ENCODE peak calls at places on chromosome 11, in ten cellular contexts. A, H, Q, Y, D, Z, K, C, T and W are unnamed samples.

GRCh38 chr11:12680246-12680939 is 6.2 kb downstream of the TEAD1 start:
- DNase-seq in A (peak; percentile 84), H (peak; percentile 96), Q (peak; percentile 96), Y (peak; percentile 97), D (peak; percentile 90), Z (no peak), K (peak; percentile 91), C (peak; percentile 94), T (no peak), W (peak; percentile 95)

GRCh38 chr11:122155765-122156527 is 39.9 kb upstream of the BLID start:
- DNase-seq in A (peak; percentile 51), H (no peak), Q (no peak), Y (no peak), D (no peak), Z (no peak), K (no peak), C (peak; percentile 70), T (no peak), W (no peak)

GRCh38 chr11:8361206-8361605 is 97.5 kb upstream of the LMO1 start:
- DNase-seq in A (no peak), H (no peak), Q (no peak), Y (no peak), D (no peak), Z (no peak), K (no peak), C (no peak), T (no peak), W (no peak)

GRCh38 chr11:77311701-77312100 is 10.2 kb upstream of the GDPD4 start:
- DNase-seq in A (no peak), H (peak; percentile 40), Q (no peak), Y (no peak), D (no peak), Z (no peak), K (no peak), C (no peak), T (no peak), W (no peak)

GRCh38 chr11:100927579-100927978 is 202.0 kb downstream of the PGR start:
- DNase-seq in A (no peak), H (no peak), Q (peak; percentile 85), Y (peak; percentile 25), D (no peak), Z (no peak), K (no peak), C (peak; percentile 81), T (no peak), W (no peak)

GRCh38 chr11:22467248-22467647 is 129.1 kb downstream of the SLC17A6 start:
- DNase-seq in A (no peak), H (peak; percentile 77), Q (no peak), Y (no peak), D (no peak), Z (no peak), K (peak; percentile 54), C (no peak), T (no peak), W (no peak)

GRCh38 chr11:121341609-121342008 is 49.0 kb downstream of the SC5D start:
- DNase-seq in A (no peak), H (no peak), Q (no peak), Y (no peak), D (no peak), Z (no peak), K (no peak), C (no peak), T (no peak), W (no peak)

GRCh38 chr11:133951484-133952198 is 5.1 kb downstream of the IGSF9B start:
- DNase-seq in A (peak; percentile 25), H (peak; percentile 74), Q (peak; percentile 59), Y (peak; percentile 74), D (no peak), Z (no peak), K (peak; percentile 4), C (peak; percentile 44), T (no peak), W (no peak)

GRCh38 chr11:111450480-111451320 is 61.5 kb downstream of the BTG4 start:
- DNase-seq in A (no peak), H (no peak), Q (no peak), Y (no peak), D (no peak), Z (no peak), K (peak; percentile 48), C (peak; percentile 20), T (peak; percentile 100), W (peak; percentile 32)

GRCh38 chr11:3836903-3837302 is 3.9 kb downstream of the RHOG start:
- DNase-seq in A (no peak), H (no peak), Q (no peak), Y (no peak), D (no peak), Z (peak; percentile 39), K (no peak), C (no peak), T (peak; percentile 61), W (no peak)

GRCh38 chr11:15124528-15124927 is 9.8 kb downstream of the INSC start:
- DNase-seq in A (no peak), H (no peak), Q (peak; percentile 30), Y (no peak), D (no peak), Z (no peak), K (no peak), C (no peak), T (no peak), W (no peak)

GRCh38 chr11:130068546-130068985 is 1.1 kb upstream of the APLP2 start:
- DNase-seq in A (no peak), H (no peak), Q (peak; percentile 30), Y (peak; percentile 60), D (no peak), Z (no peak), K (no peak), C (no peak), T (no peak), W (no peak)

GRCh38 chr11:118872403-118872821 is 11.3 kb upstream of the CXCR5 start:
- DNase-seq in A (no peak), H (no peak), Q (no peak), Y (no peak), D (no peak), Z (no peak), K (no peak), C (no peak), T (no peak), W (no peak)

GRCh38 chr11:128688896-128689546 is 4.9 kb upstream of the FLI1 start:
- DNase-seq in A (no peak), H (no peak), Q (peak; percentile 28), Y (peak; percentile 37), D (no peak), Z (no peak), K (no peak), C (no peak), T (no peak), W (no peak)

GRCh38 chr11:128689586-128689945 is 4.3 kb upstream of the FLI1 start:
- DNase-seq in A (no peak), H (no peak), Q (peak; percentile 51), Y (peak; percentile 26), D (no peak), Z (no peak), K (no peak), C (no peak), T (no peak), W (no peak)

GRCh38 chr11:128689946-128690745 is 3.7 kb upstream of the FLI1 start:
- DNase-seq in A (no peak), H (peak; percentile 65), Q (peak; percentile 54), Y (peak; percentile 47), D (no peak), Z (no peak), K (no peak), C (no peak), T (no peak), W (no peak)

GRCh38 chr11:128691802-128692749 is 1.8 kb upstream of the FLI1 start:
- DNase-seq in A (no peak), H (peak; percentile 32), Q (peak; percentile 63), Y (peak; percentile 74), D (no peak), Z (no peak), K (no peak), C (no peak), T (no peak), W (no peak)

GRCh38 chr11:128690746-128691091 is 3.2 kb upstream of the FLI1 start:
- DNase-seq in A (no peak), H (peak; percentile 53), Q (peak; percentile 30), Y (peak; percentile 11), D (no peak), Z (no peak), K (no peak), C (no peak), T (no peak), W (no peak)
- H3K4me1 ChIP-seq in A (peaks cover 10% of the 10 kb centered on the region), H (peaks cover 14% of the 10 kb centered on the region), Q (peaks cover 46% of the 10 kb centered on the region), Y (peaks cover 60% of the 10 kb centered on the region), D (peaks cover 14% of the 10 kb centered on the region), Z (no peaks in the 10 kb centered on the region), K (peaks cover 5% of the 10 kb centered on the region), C (peaks cover 30% of the 10 kb centered on the region), T (peaks cover 23% of the 10 kb centered on the region), W (peaks cover 12% of the 10 kb centered on the region)

GRCh38 chr11:30092518-30092917 is 75.7 kb upstream of the KCNA4 start:
- DNase-seq in A (no peak), H (no peak), Q (no peak), Y (no peak), D (no peak), Z (no peak), K (no peak), C (no peak), T (no peak), W (no peak)

GRCh38 chr11:30091728-30092127 is 74.9 kb upstream of the KCNA4 start:
- DNase-seq in A (no peak), H (no peak), Q (no peak), Y (no peak), D (no peak), Z (no peak), K (no peak), C (no peak), T (no peak), W (no peak)

DNA sequence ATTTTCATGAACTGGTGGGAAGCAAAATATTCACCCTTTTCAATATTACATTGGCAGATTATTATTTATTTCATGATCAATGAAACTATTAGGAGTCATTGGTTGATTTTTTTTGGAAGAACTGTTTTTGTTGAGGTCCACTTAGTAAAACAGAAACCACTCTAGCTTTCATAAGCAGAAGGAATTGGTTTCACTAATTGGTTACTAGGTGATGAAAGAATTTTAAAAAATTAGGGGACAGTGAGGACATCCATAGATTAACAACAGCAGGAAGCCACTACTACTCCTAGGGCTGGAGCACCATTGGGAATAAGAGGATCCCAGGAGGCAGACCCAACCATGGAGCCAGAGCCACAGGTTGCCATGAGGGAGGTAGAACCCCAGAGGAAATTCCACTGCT is 74.4 kb upstream of the KCNA4 start:
- DNase-seq in A (no peak), H (no peak), Q (no peak), Y (no peak), D (no peak), Z (no peak), K (no peak), C (no peak), T (no peak), W (no peak)
- H3K4me2 ChIP-seq in A (no peak overlapping the region), H (no peak overlapping the region), Q (no peak overlapping the region), Y (no peak overlapping the region), D (no peak overlapping the region), Z (no peak overlapping the region), K (no peak overlapping the region), C (no peak overlapping the region), T (no peak overlapping the region), W (no peak overlapping the region)

GRCh38 chr11:6655790-6656580 is at the start of gene DCHS1:
- DNase-seq in A (no peak), H (peak; percentile 39), Q (peak; percentile 75), Y (peak; percentile 75), D (no peak), Z (peak; percentile 79), K (no peak), C (no peak), T (no peak), W (no peak)
- H3K4me1 ChIP-seq in A (no peaks in the 10 kb centered on the region), H (no peaks in the 10 kb centered on the region), Q (peaks cover 3% of the 10 kb centered on the region), Y (peaks cover 8% of the 10 kb centered on the region), D (no peaks in the 10 kb centered on the region), Z (peaks cover 7% of the 10 kb centered on the region), K (peaks cover 5% of the 10 kb centered on the region), C (peaks cover 2% of the 10 kb centered on the region), T (no peaks in the 10 kb centered on the region), W (no peaks in the 10 kb centered on the region)

GRCh38 chr11:92131289-92131890 is 93.2 kb upstream of the FAT3 start:
- DNase-seq in A (peak; percentile 63), H (peak; percentile 74), Q (no peak), Y (no peak), D (peak; percentile 91), Z (no peak), K (no peak), C (peak; percentile 78), T (no peak), W (peak; percentile 83)
- H3K4me2 ChIP-seq in A (no peak overlapping the region), H (no peak overlapping the region), Q (no peak overlapping the region), Y (no peak overlapping the region), D (no peak overlapping the region), Z (no peak overlapping the region), K (no peak overlapping the region), C (no peak overlapping the region), T (no peak overlapping the region), W (no peak overlapping the region)